ENCODE peak calls at places on chromosomes 13 and 19, in four cellular contexts. B is lower lobe of right lung; D is neural progenitor cell; N is stimulated activated CD4-positive, alpha-beta T cell treated with anti-CD3 and anti-CD28 coated beads, TNF-alpha, amount 100 ng/mL, for 48 hours. Q is an unnamed sample.

GRCh38 chr19:5623397-5624153 is 692 bp downstream of the SAFB start:
- DNase-seq in B (no peak), D (peak), N (no peak), Q (peak)

GRCh38 chr19:20247016-20247683 is 80.1 kb downstream of the ZNF486 start:
- DNase-seq in D (peak), B (no peak), N (peak), Q (peak)

GRCh38 chr13:79775830-79776229 is 294.9 kb downstream of the NDFIP2 start:
- DNase-seq in B (no peak), N (no peak), D (peak), Q (peak)

GRCh38 chr13:26502826-26503225 is 54.7 kb upstream of the WASF3 start:
- DNase-seq in D (peak), B (no peak), N (no peak), Q (no peak)

GRCh38 chr13:50549221-50549942 is 294.1 kb downstream of the DLEU7 start:
- DNase-seq in N (no peak), B (no peak), D (no peak), Q (no peak)

GRCh38 chr19:10551698-10552301 is 8.1 kb downstream of the ATG4D start:
- DNase-seq in B (no peak), N (no peak), D (no peak), Q (no peak)

GRCh38 chr19:19257137-19257536 is 16.0 kb downstream of the TM6SF2 start:
- DNase-seq in N (no peak), B (no peak), D (no peak), Q (no peak)

GRCh38 chr13:100550433-100550832 is 38.2 kb downstream of the GGACT start:
- DNase-seq in B (no peak), D (no peak), N (no peak), Q (peak)

GRCh38 chr19:12137541-12137940 is 2.6 kb downstream of the ZNF20 start:
- DNase-seq in N (no peak), D (no peak), B (no peak), Q (peak)

GRCh38 chr19:13902993-13903555 is 2.8 kb downstream of the BRME1 start:
- DNase-seq in B (no peak), D (no peak), N (no peak), Q (no peak)

GRCh38 chr13:27625839-27626238 is 4.1 kb downstream of the POLR1D start:
- DNase-seq in D (no peak), B (no peak), N (no peak), Q (no peak)

GRCh38 chr19:47660435-47660832 is 51.5 kb downstream of the BICRA start:
- DNase-seq in B (peak), N (no peak), D (no peak), Q (no peak)

GRCh38 chr13:99276706-99277105 is 18.5 kb upstream of the GPR18 start:
- DNase-seq in D (no peak), B (no peak), N (no peak), Q (no peak)

GRCh38 chr19:12664406-12665280 is 1.9 kb downstream of the MAN2B1 start:
- DNase-seq in D (peak), N (no peak), B (no peak), Q (peak)

GRCh38 chr19:51327066-51327985 is 14.6 kb downstream of the VSIG10L start:
- DNase-seq in B (peak), D (peak), N (peak), Q (peak)

GRCh38 chr13:45521292-45521691 is 56.6 kb downstream of the COG3 start:
- DNase-seq in N (no peak), D (no peak), B (no peak), Q (peak)

Q was measured in left kidney.